ENCODE peak calls at places on chromosomes 5 and 9, in five cellular contexts. One of them, this sample, is unnamed.

GRCh38 chr5:82031220-82032119 is 59.6 kb downstream of the ATG10 start:
- DNase-seq in activated gamma-delta T cell treated with anti-CD3 and anti-CD28 coated beads, Interleukin-2, amount 50 U/mL, for 16 hours: no peak
- DNase-seq in stimulated activated CD4-positive, alpha-beta T cell treated with anti-CD3 and anti-CD28 coated beads, TNF-alpha, amount 100 ng/mL, for 24 hours: no peak
- DNase-seq in activated CD4-positive, alpha-beta T cell treated with anti-CD3 and anti-CD28 coated beads, Interleukin-2, amount 50 U/mL, for 24 hours: no peak
- DNase-seq in activated naive CD4-positive, alpha-beta T cell treated with anti-CD3 and anti-CD28 coated beads, Interleukin-2, amount 10 ng/mL, durations not matched to agents 7 days and 5 days: no peak
- DNase-seq in this sample: no peak

GRCh38 chr5:6900247-6900646 is 187.0 kb downstream of the TENT4A start:
- DNase-seq in stimulated activated CD4-positive, alpha-beta T cell treated with anti-CD3 and anti-CD28 coated beads, TNF-alpha, amount 100 ng/mL, for 24 hours: no peak
- DNase-seq in activated naive CD4-positive, alpha-beta T cell treated with anti-CD3 and anti-CD28 coated beads, Interleukin-2, amount 10 ng/mL, durations not matched to agents 7 days and 5 days: no peak
- DNase-seq in activated CD4-positive, alpha-beta T cell treated with anti-CD3 and anti-CD28 coated beads, Interleukin-2, amount 50 U/mL, for 24 hours: no peak
- DNase-seq in activated gamma-delta T cell treated with anti-CD3 and anti-CD28 coated beads, Interleukin-2, amount 50 U/mL, for 16 hours: no peak
- DNase-seq in this sample: no peak

GRCh38 chr5:138579517-138579863 is 4.3 kb upstream of the HSPA9 start:
- DNase-seq in stimulated activated CD4-positive, alpha-beta T cell treated with anti-CD3 and anti-CD28 coated beads, TNF-alpha, amount 100 ng/mL, for 24 hours: no peak
- DNase-seq in activated naive CD4-positive, alpha-beta T cell treated with anti-CD3 and anti-CD28 coated beads, Interleukin-2, amount 10 ng/mL, durations not matched to agents 7 days and 5 days: no peak
- DNase-seq in activated CD4-positive, alpha-beta T cell treated with anti-CD3 and anti-CD28 coated beads, Interleukin-2, amount 50 U/mL, for 24 hours: no peak
- DNase-seq in activated gamma-delta T cell treated with anti-CD3 and anti-CD28 coated beads, Interleukin-2, amount 50 U/mL, for 16 hours: no peak
- DNase-seq in this sample: no peak

GRCh38 chr5:114176356-114176755 is 185.5 kb upstream of the KCNN2 start:
- DNase-seq in activated naive CD4-positive, alpha-beta T cell treated with anti-CD3 and anti-CD28 coated beads, Interleukin-2, amount 10 ng/mL, durations not matched to agents 7 days and 5 days: no peak
- DNase-seq in stimulated activated CD4-positive, alpha-beta T cell treated with anti-CD3 and anti-CD28 coated beads, TNF-alpha, amount 100 ng/mL, for 24 hours: no peak
- DNase-seq in activated CD4-positive, alpha-beta T cell treated with anti-CD3 and anti-CD28 coated beads, Interleukin-2, amount 50 U/mL, for 24 hours: no peak
- DNase-seq in activated gamma-delta T cell treated with anti-CD3 and anti-CD28 coated beads, Interleukin-2, amount 50 U/mL, for 16 hours: no peak
- DNase-seq in this sample: no peak

GRCh38 chr9:135480071-135480941 is 724 bp downstream of the PPP1R26 start:
- DNase-seq in stimulated activated CD4-positive, alpha-beta T cell treated with anti-CD3 and anti-CD28 coated beads, TNF-alpha, amount 100 ng/mL, for 24 hours: no peak
- DNase-seq in activated gamma-delta T cell treated with anti-CD3 and anti-CD28 coated beads, Interleukin-2, amount 50 U/mL, for 16 hours: no peak
- DNase-seq in activated naive CD4-positive, alpha-beta T cell treated with anti-CD3 and anti-CD28 coated beads, Interleukin-2, amount 10 ng/mL, durations not matched to agents 7 days and 5 days: no peak
- DNase-seq in activated CD4-positive, alpha-beta T cell treated with anti-CD3 and anti-CD28 coated beads, Interleukin-2, amount 50 U/mL, for 24 hours: no peak
- DNase-seq in this sample: no peak

GRCh38 chr9:87270241-87271234 is 227.1 kb upstream of the DAPK1 start:
- DNase-seq in activated naive CD4-positive, alpha-beta T cell treated with anti-CD3 and anti-CD28 coated beads, Interleukin-2, amount 10 ng/mL, durations not matched to agents 7 days and 5 days: no peak
- DNase-seq in activated gamma-delta T cell treated with anti-CD3 and anti-CD28 coated beads, Interleukin-2, amount 50 U/mL, for 16 hours: no peak
- DNase-seq in activated CD4-positive, alpha-beta T cell treated with anti-CD3 and anti-CD28 coated beads, Interleukin-2, amount 50 U/mL, for 24 hours: no peak
- DNase-seq in stimulated activated CD4-positive, alpha-beta T cell treated with anti-CD3 and anti-CD28 coated beads, TNF-alpha, amount 100 ng/mL, for 24 hours: no peak
- DNase-seq in this sample: no peak

GRCh38 chr5:143229426-143229895 is 174.0 kb downstream of the NR3C1 start:
- DNase-seq in stimulated activated CD4-positive, alpha-beta T cell treated with anti-CD3 and anti-CD28 coated beads, TNF-alpha, amount 100 ng/mL, for 24 hours: no peak
- DNase-seq in activated gamma-delta T cell treated with anti-CD3 and anti-CD28 coated beads, Interleukin-2, amount 50 U/mL, for 16 hours: no peak
- DNase-seq in activated naive CD4-positive, alpha-beta T cell treated with anti-CD3 and anti-CD28 coated beads, Interleukin-2, amount 10 ng/mL, durations not matched to agents 7 days and 5 days: peak
- DNase-seq in activated CD4-positive, alpha-beta T cell treated with anti-CD3 and anti-CD28 coated beads, Interleukin-2, amount 50 U/mL, for 24 hours: no peak
- DNase-seq in this sample: no peak

GRCh38 chr5:116626272-116626723 is 51.7 kb upstream of the SEMA6A start:
- DNase-seq in activated CD4-positive, alpha-beta T cell treated with anti-CD3 and anti-CD28 coated beads, Interleukin-2, amount 50 U/mL, for 24 hours: no peak
- DNase-seq in stimulated activated CD4-positive, alpha-beta T cell treated with anti-CD3 and anti-CD28 coated beads, TNF-alpha, amount 100 ng/mL, for 24 hours: no peak
- DNase-seq in activated gamma-delta T cell treated with anti-CD3 and anti-CD28 coated beads, Interleukin-2, amount 50 U/mL, for 16 hours: no peak
- DNase-seq in activated naive CD4-positive, alpha-beta T cell treated with anti-CD3 and anti-CD28 coated beads, Interleukin-2, amount 10 ng/mL, durations not matched to agents 7 days and 5 days: no peak
- DNase-seq in this sample: peak

GRCh38 chr9:136438909-136439549 is 616 bp downstream of the INPP5E start:
- DNase-seq in activated gamma-delta T cell treated with anti-CD3 and anti-CD28 coated beads, Interleukin-2, amount 50 U/mL, for 16 hours: peak
- DNase-seq in stimulated activated CD4-positive, alpha-beta T cell treated with anti-CD3 and anti-CD28 coated beads, TNF-alpha, amount 100 ng/mL, for 24 hours: peak
- DNase-seq in activated CD4-positive, alpha-beta T cell treated with anti-CD3 and anti-CD28 coated beads, Interleukin-2, amount 50 U/mL, for 24 hours: peak
- DNase-seq in activated naive CD4-positive, alpha-beta T cell treated with anti-CD3 and anti-CD28 coated beads, Interleukin-2, amount 10 ng/mL, durations not matched to agents 7 days and 5 days: peak
- DNase-seq in this sample: peak

GRCh38 chr9:111945216-111945615 is 48.6 kb downstream of the UGCG start:
- DNase-seq in activated CD4-positive, alpha-beta T cell treated with anti-CD3 and anti-CD28 coated beads, Interleukin-2, amount 50 U/mL, for 24 hours: peak
- DNase-seq in stimulated activated CD4-positive, alpha-beta T cell treated with anti-CD3 and anti-CD28 coated beads, TNF-alpha, amount 100 ng/mL, for 24 hours: peak
- DNase-seq in activated naive CD4-positive, alpha-beta T cell treated with anti-CD3 and anti-CD28 coated beads, Interleukin-2, amount 10 ng/mL, durations not matched to agents 7 days and 5 days: peak
- DNase-seq in activated gamma-delta T cell treated with anti-CD3 and anti-CD28 coated beads, Interleukin-2, amount 50 U/mL, for 16 hours: no peak
- DNase-seq in this sample: no peak

GRCh38 chr5:130652178-130652577 is 512.9 kb downstream of the HINT1 start:
- DNase-seq in activated gamma-delta T cell treated with anti-CD3 and anti-CD28 coated beads, Interleukin-2, amount 50 U/mL, for 16 hours: no peak
- DNase-seq in activated naive CD4-positive, alpha-beta T cell treated with anti-CD3 and anti-CD28 coated beads, Interleukin-2, amount 10 ng/mL, durations not matched to agents 7 days and 5 days: no peak
- DNase-seq in stimulated activated CD4-positive, alpha-beta T cell treated with anti-CD3 and anti-CD28 coated beads, TNF-alpha, amount 100 ng/mL, for 24 hours: no peak
- DNase-seq in activated CD4-positive, alpha-beta T cell treated with anti-CD3 and anti-CD28 coated beads, Interleukin-2, amount 50 U/mL, for 24 hours: no peak
- DNase-seq in this sample: no peak

GRCh38 chr9:95073918-95074317 is 243.6 kb downstream of the FANCC start:
- DNase-seq in stimulated activated CD4-positive, alpha-beta T cell treated with anti-CD3 and anti-CD28 coated beads, TNF-alpha, amount 100 ng/mL, for 24 hours: no peak
- DNase-seq in activated gamma-delta T cell treated with anti-CD3 and anti-CD28 coated beads, Interleukin-2, amount 50 U/mL, for 16 hours: no peak
- DNase-seq in activated CD4-positive, alpha-beta T cell treated with anti-CD3 and anti-CD28 coated beads, Interleukin-2, amount 50 U/mL, for 24 hours: no peak
- DNase-seq in activated naive CD4-positive, alpha-beta T cell treated with anti-CD3 and anti-CD28 coated beads, Interleukin-2, amount 10 ng/mL, durations not matched to agents 7 days and 5 days: no peak
- DNase-seq in this sample: no peak

GRCh38 chr9:121599872-121600585 is 51.4 kb upstream of the DAB2IP start:
- DNase-seq in activated naive CD4-positive, alpha-beta T cell treated with anti-CD3 and anti-CD28 coated beads, Interleukin-2, amount 10 ng/mL, durations not matched to agents 7 days and 5 days: no peak
- DNase-seq in activated gamma-delta T cell treated with anti-CD3 and anti-CD28 coated beads, Interleukin-2, amount 50 U/mL, for 16 hours: no peak
- DNase-seq in activated CD4-positive, alpha-beta T cell treated with anti-CD3 and anti-CD28 coated beads, Interleukin-2, amount 50 U/mL, for 24 hours: no peak
- DNase-seq in stimulated activated CD4-positive, alpha-beta T cell treated with anti-CD3 and anti-CD28 coated beads, TNF-alpha, amount 100 ng/mL, for 24 hours: no peak
- DNase-seq in this sample: peak

GRCh38 chr9:96874947-96875459 is 20.7 kb upstream of the ZNF782 start:
- DNase-seq in activated CD4-positive, alpha-beta T cell treated with anti-CD3 and anti-CD28 coated beads, Interleukin-2, amount 50 U/mL, for 24 hours: peak
- DNase-seq in stimulated activated CD4-positive, alpha-beta T cell treated with anti-CD3 and anti-CD28 coated beads, TNF-alpha, amount 100 ng/mL, for 24 hours: no peak
- DNase-seq in activated gamma-delta T cell treated with anti-CD3 and anti-CD28 coated beads, Interleukin-2, amount 50 U/mL, for 16 hours: peak
- DNase-seq in activated naive CD4-positive, alpha-beta T cell treated with anti-CD3 and anti-CD28 coated beads, Interleukin-2, amount 10 ng/mL, durations not matched to agents 7 days and 5 days: peak
- DNase-seq in this sample: peak

GRCh38 chr5:96384353-96384752 is 48.7 kb downstream of the PCSK1 start:
- DNase-seq in stimulated activated CD4-positive, alpha-beta T cell treated with anti-CD3 and anti-CD28 coated beads, TNF-alpha, amount 100 ng/mL, for 24 hours: no peak
- DNase-seq in activated CD4-positive, alpha-beta T cell treated with anti-CD3 and anti-CD28 coated beads, Interleukin-2, amount 50 U/mL, for 24 hours: no peak
- DNase-seq in activated naive CD4-positive, alpha-beta T cell treated with anti-CD3 and anti-CD28 coated beads, Interleukin-2, amount 10 ng/mL, durations not matched to agents 7 days and 5 days: no peak
- DNase-seq in activated gamma-delta T cell treated with anti-CD3 and anti-CD28 coated beads, Interleukin-2, amount 50 U/mL, for 16 hours: no peak
- DNase-seq in this sample: no peak

GRCh38 chr5:143751342-143751741 is 60.6 kb upstream of the HMHB1 start:
- DNase-seq in activated naive CD4-positive, alpha-beta T cell treated with anti-CD3 and anti-CD28 coated beads, Interleukin-2, amount 10 ng/mL, durations not matched to agents 7 days and 5 days: no peak
- DNase-seq in stimulated activated CD4-positive, alpha-beta T cell treated with anti-CD3 and anti-CD28 coated beads, TNF-alpha, amount 100 ng/mL, for 24 hours: no peak
- DNase-seq in activated CD4-positive, alpha-beta T cell treated with anti-CD3 and anti-CD28 coated beads, Interleukin-2, amount 50 U/mL, for 24 hours: no peak
- DNase-seq in activated gamma-delta T cell treated with anti-CD3 and anti-CD28 coated beads, Interleukin-2, amount 50 U/mL, for 16 hours: no peak
- DNase-seq in this sample: no peak

GRCh38 chr9:19828586-19828985 is 39.7 kb upstream of the SLC24A2 start:
- DNase-seq in activated CD4-positive, alpha-beta T cell treated with anti-CD3 and anti-CD28 coated beads, Interleukin-2, amount 50 U/mL, for 24 hours: no peak
- DNase-seq in activated naive CD4-positive, alpha-beta T cell treated with anti-CD3 and anti-CD28 coated beads, Interleukin-2, amount 10 ng/mL, durations not matched to agents 7 days and 5 days: no peak
- DNase-seq in stimulated activated CD4-positive, alpha-beta T cell treated with anti-CD3 and anti-CD28 coated beads, TNF-alpha, amount 100 ng/mL, for 24 hours: no peak
- DNase-seq in activated gamma-delta T cell treated with anti-CD3 and anti-CD28 coated beads, Interleukin-2, amount 50 U/mL, for 16 hours: no peak
- DNase-seq in this sample: no peak

GRCh38 chr5:109223521-109223920 is 186.3 kb downstream of the PJA2 start:
- DNase-seq in activated gamma-delta T cell treated with anti-CD3 and anti-CD28 coated beads, Interleukin-2, amount 50 U/mL, for 16 hours: no peak
- DNase-seq in activated naive CD4-positive, alpha-beta T cell treated with anti-CD3 and anti-CD28 coated beads, Interleukin-2, amount 10 ng/mL, durations not matched to agents 7 days and 5 days: no peak
- DNase-seq in activated CD4-positive, alpha-beta T cell treated with anti-CD3 and anti-CD28 coated beads, Interleukin-2, amount 50 U/mL, for 24 hours: no peak
- DNase-seq in stimulated activated CD4-positive, alpha-beta T cell treated with anti-CD3 and anti-CD28 coated beads, TNF-alpha, amount 100 ng/mL, for 24 hours: no peak
- DNase-seq in this sample: no peak

GRCh38 chr5:118806571-118806970 is 181.8 kb downstream of the DTWD2 start:
- DNase-seq in stimulated activated CD4-positive, alpha-beta T cell treated with anti-CD3 and anti-CD28 coated beads, TNF-alpha, amount 100 ng/mL, for 24 hours: no peak
- DNase-seq in activated naive CD4-positive, alpha-beta T cell treated with anti-CD3 and anti-CD28 coated beads, Interleukin-2, amount 10 ng/mL, durations not matched to agents 7 days and 5 days: no peak
- DNase-seq in activated CD4-positive, alpha-beta T cell treated with anti-CD3 and anti-CD28 coated beads, Interleukin-2, amount 50 U/mL, for 24 hours: no peak
- DNase-seq in activated gamma-delta T cell treated with anti-CD3 and anti-CD28 coated beads, Interleukin-2, amount 50 U/mL, for 16 hours: no peak
- DNase-seq in this sample: no peak

GRCh38 chr9:74001382-74001781 is 495.8 kb upstream of the RORB start:
- DNase-seq in activated gamma-delta T cell treated with anti-CD3 and anti-CD28 coated beads, Interleukin-2, amount 50 U/mL, for 16 hours: no peak
- DNase-seq in activated CD4-positive, alpha-beta T cell treated with anti-CD3 and anti-CD28 coated beads, Interleukin-2, amount 50 U/mL, for 24 hours: no peak
- DNase-seq in activated naive CD4-positive, alpha-beta T cell treated with anti-CD3 and anti-CD28 coated beads, Interleukin-2, amount 10 ng/mL, durations not matched to agents 7 days and 5 days: no peak
- DNase-seq in stimulated activated CD4-positive, alpha-beta T cell treated with anti-CD3 and anti-CD28 coated beads, TNF-alpha, amount 100 ng/mL, for 24 hours: no peak
- DNase-seq in this sample: no peak

GRCh38 chr5:141573489-141574121 is 45.2 kb downstream of the DIAPH1 start:
- DNase-seq in activated naive CD4-positive, alpha-beta T cell treated with anti-CD3 and anti-CD28 coated beads, Interleukin-2, amount 10 ng/mL, durations not matched to agents 7 days and 5 days: no peak
- DNase-seq in stimulated activated CD4-positive, alpha-beta T cell treated with anti-CD3 and anti-CD28 coated beads, TNF-alpha, amount 100 ng/mL, for 24 hours: no peak
- DNase-seq in activated gamma-delta T cell treated with anti-CD3 and anti-CD28 coated beads, Interleukin-2, amount 50 U/mL, for 16 hours: no peak
- DNase-seq in activated CD4-positive, alpha-beta T cell treated with anti-CD3 and anti-CD28 coated beads, Interleukin-2, amount 50 U/mL, for 24 hours: no peak
- DNase-seq in this sample: no peak

GRCh38 chr5:15791859-15792258 is 291.9 kb downstream of the FBXL7 start:
- DNase-seq in activated gamma-delta T cell treated with anti-CD3 and anti-CD28 coated beads, Interleukin-2, amount 50 U/mL, for 16 hours: no peak
- DNase-seq in stimulated activated CD4-positive, alpha-beta T cell treated with anti-CD3 and anti-CD28 coated beads, TNF-alpha, amount 100 ng/mL, for 24 hours: no peak
- DNase-seq in activated CD4-positive, alpha-beta T cell treated with anti-CD3 and anti-CD28 coated beads, Interleukin-2, amount 50 U/mL, for 24 hours: no peak
- DNase-seq in activated naive CD4-positive, alpha-beta T cell treated with anti-CD3 and anti-CD28 coated beads, Interleukin-2, amount 10 ng/mL, durations not matched to agents 7 days and 5 days: no peak
- DNase-seq in this sample: no peak

GRCh38 chr5:139243425-139243965 is 45.3 kb upstream of the SIL1 start:
- DNase-seq in activated CD4-positive, alpha-beta T cell treated with anti-CD3 and anti-CD28 coated beads, Interleukin-2, amount 50 U/mL, for 24 hours: no peak
- DNase-seq in stimulated activated CD4-positive, alpha-beta T cell treated with anti-CD3 and anti-CD28 coated beads, TNF-alpha, amount 100 ng/mL, for 24 hours: no peak
- DNase-seq in activated gamma-delta T cell treated with anti-CD3 and anti-CD28 coated beads, Interleukin-2, amount 50 U/mL, for 16 hours: no peak
- DNase-seq in activated naive CD4-positive, alpha-beta T cell treated with anti-CD3 and anti-CD28 coated beads, Interleukin-2, amount 10 ng/mL, durations not matched to agents 7 days and 5 days: no peak
- DNase-seq in this sample: no peak

GRCh38 chr9:93415176-93415690 is 36.3 kb upstream of the FAM120A start:
- DNase-seq in activated gamma-delta T cell treated with anti-CD3 and anti-CD28 coated beads, Interleukin-2, amount 50 U/mL, for 16 hours: no peak
- DNase-seq in stimulated activated CD4-positive, alpha-beta T cell treated with anti-CD3 and anti-CD28 coated beads, TNF-alpha, amount 100 ng/mL, for 24 hours: no peak
- DNase-seq in activated CD4-positive, alpha-beta T cell treated with anti-CD3 and anti-CD28 coated beads, Interleukin-2, amount 50 U/mL, for 24 hours: no peak
- DNase-seq in activated naive CD4-positive, alpha-beta T cell treated with anti-CD3 and anti-CD28 coated beads, Interleukin-2, amount 10 ng/mL, durations not matched to agents 7 days and 5 days: no peak
- DNase-seq in this sample: no peak

GRCh38 chr5:132473019-132473531 is 17.5 kb downstream of the IRF1 start:
- DNase-seq in activated CD4-positive, alpha-beta T cell treated with anti-CD3 and anti-CD28 coated beads, Interleukin-2, amount 50 U/mL, for 24 hours: no peak
- DNase-seq in stimulated activated CD4-positive, alpha-beta T cell treated with anti-CD3 and anti-CD28 coated beads, TNF-alpha, amount 100 ng/mL, for 24 hours: no peak
- DNase-seq in activated naive CD4-positive, alpha-beta T cell treated with anti-CD3 and anti-CD28 coated beads, Interleukin-2, amount 10 ng/mL, durations not matched to agents 7 days and 5 days: peak
- DNase-seq in activated gamma-delta T cell treated with anti-CD3 and anti-CD28 coated beads, Interleukin-2, amount 50 U/mL, for 16 hours: peak
- DNase-seq in this sample: no peak

GRCh38 chr9:98538626-98539031 is 170.1 kb downstream of the GABBR2 start:
- DNase-seq in activated naive CD4-positive, alpha-beta T cell treated with anti-CD3 and anti-CD28 coated beads, Interleukin-2, amount 10 ng/mL, durations not matched to agents 7 days and 5 days: no peak
- DNase-seq in stimulated activated CD4-positive, alpha-beta T cell treated with anti-CD3 and anti-CD28 coated beads, TNF-alpha, amount 100 ng/mL, for 24 hours: no peak
- DNase-seq in activated gamma-delta T cell treated with anti-CD3 and anti-CD28 coated beads, Interleukin-2, amount 50 U/mL, for 16 hours: no peak
- DNase-seq in activated CD4-positive, alpha-beta T cell treated with anti-CD3 and anti-CD28 coated beads, Interleukin-2, amount 50 U/mL, for 24 hours: no peak
- DNase-seq in this sample: no peak

GRCh38 chr5:98679963-98680362 is 93.5 kb upstream of the RGMB start:
- DNase-seq in stimulated activated CD4-positive, alpha-beta T cell treated with anti-CD3 and anti-CD28 coated beads, TNF-alpha, amount 100 ng/mL, for 24 hours: no peak
- DNase-seq in activated naive CD4-positive, alpha-beta T cell treated with anti-CD3 and anti-CD28 coated beads, Interleukin-2, amount 10 ng/mL, durations not matched to agents 7 days and 5 days: no peak
- DNase-seq in activated CD4-positive, alpha-beta T cell treated with anti-CD3 and anti-CD28 coated beads, Interleukin-2, amount 50 U/mL, for 24 hours: no peak
- DNase-seq in activated gamma-delta T cell treated with anti-CD3 and anti-CD28 coated beads, Interleukin-2, amount 50 U/mL, for 16 hours: no peak
- DNase-seq in this sample: no peak

GRCh38 chr5:96350678-96351077 is 82.4 kb downstream of the PCSK1 start:
- DNase-seq in activated naive CD4-positive, alpha-beta T cell treated with anti-CD3 and anti-CD28 coated beads, Interleukin-2, amount 10 ng/mL, durations not matched to agents 7 days and 5 days: no peak
- DNase-seq in activated gamma-delta T cell treated with anti-CD3 and anti-CD28 coated beads, Interleukin-2, amount 50 U/mL, for 16 hours: no peak
- DNase-seq in stimulated activated CD4-positive, alpha-beta T cell treated with anti-CD3 and anti-CD28 coated beads, TNF-alpha, amount 100 ng/mL, for 24 hours: no peak
- DNase-seq in activated CD4-positive, alpha-beta T cell treated with anti-CD3 and anti-CD28 coated beads, Interleukin-2, amount 50 U/mL, for 24 hours: no peak
- DNase-seq in this sample: no peak

GRCh38 chr9:107943901-107944300 is 454.3 kb upstream of the KLF4 start:
- DNase-seq in activated gamma-delta T cell treated with anti-CD3 and anti-CD28 coated beads, Interleukin-2, amount 50 U/mL, for 16 hours: no peak
- DNase-seq in activated naive CD4-positive, alpha-beta T cell treated with anti-CD3 and anti-CD28 coated beads, Interleukin-2, amount 10 ng/mL, durations not matched to agents 7 days and 5 days: no peak
- DNase-seq in stimulated activated CD4-positive, alpha-beta T cell treated with anti-CD3 and anti-CD28 coated beads, TNF-alpha, amount 100 ng/mL, for 24 hours: no peak
- DNase-seq in activated CD4-positive, alpha-beta T cell treated with anti-CD3 and anti-CD28 coated beads, Interleukin-2, amount 50 U/mL, for 24 hours: no peak
- DNase-seq in this sample: no peak

GRCh38 chr5:135608361-135608760 is 29.6 kb upstream of the CXCL14 start:
- DNase-seq in activated CD4-positive, alpha-beta T cell treated with anti-CD3 and anti-CD28 coated beads, Interleukin-2, amount 50 U/mL, for 24 hours: no peak
- DNase-seq in activated gamma-delta T cell treated with anti-CD3 and anti-CD28 coated beads, Interleukin-2, amount 50 U/mL, for 16 hours: no peak
- DNase-seq in stimulated activated CD4-positive, alpha-beta T cell treated with anti-CD3 and anti-CD28 coated beads, TNF-alpha, amount 100 ng/mL, for 24 hours: no peak
- DNase-seq in activated naive CD4-positive, alpha-beta T cell treated with anti-CD3 and anti-CD28 coated beads, Interleukin-2, amount 10 ng/mL, durations not matched to agents 7 days and 5 days: no peak
- DNase-seq in this sample: no peak

GRCh38 chr9:6680797-6681146 is 35.2 kb upstream of the GLDC start:
- DNase-seq in activated CD4-positive, alpha-beta T cell treated with anti-CD3 and anti-CD28 coated beads, Interleukin-2, amount 50 U/mL, for 24 hours: peak
- DNase-seq in activated gamma-delta T cell treated with anti-CD3 and anti-CD28 coated beads, Interleukin-2, amount 50 U/mL, for 16 hours: peak
- DNase-seq in stimulated activated CD4-positive, alpha-beta T cell treated with anti-CD3 and anti-CD28 coated beads, TNF-alpha, amount 100 ng/mL, for 24 hours: peak
- DNase-seq in activated naive CD4-positive, alpha-beta T cell treated with anti-CD3 and anti-CD28 coated beads, Interleukin-2, amount 10 ng/mL, durations not matched to agents 7 days and 5 days: peak
- DNase-seq in this sample: peak

GRCh38 chr9:93250185-93250584 is 66.2 kb downstream of the WNK2 start:
- DNase-seq in activated naive CD4-positive, alpha-beta T cell treated with anti-CD3 and anti-CD28 coated beads, Interleukin-2, amount 10 ng/mL, durations not matched to agents 7 days and 5 days: no peak
- DNase-seq in stimulated activated CD4-positive, alpha-beta T cell treated with anti-CD3 and anti-CD28 coated beads, TNF-alpha, amount 100 ng/mL, for 24 hours: no peak
- DNase-seq in activated gamma-delta T cell treated with anti-CD3 and anti-CD28 coated beads, Interleukin-2, amount 50 U/mL, for 16 hours: no peak
- DNase-seq in activated CD4-positive, alpha-beta T cell treated with anti-CD3 and anti-CD28 coated beads, Interleukin-2, amount 50 U/mL, for 24 hours: no peak
- DNase-seq in this sample: no peak

GRCh38 chr5:16392718-16393117 is 72.9 kb downstream of the ZNF622 start:
- DNase-seq in activated CD4-positive, alpha-beta T cell treated with anti-CD3 and anti-CD28 coated beads, Interleukin-2, amount 50 U/mL, for 24 hours: no peak
- DNase-seq in stimulated activated CD4-positive, alpha-beta T cell treated with anti-CD3 and anti-CD28 coated beads, TNF-alpha, amount 100 ng/mL, for 24 hours: no peak
- DNase-seq in activated naive CD4-positive, alpha-beta T cell treated with anti-CD3 and anti-CD28 coated beads, Interleukin-2, amount 10 ng/mL, durations not matched to agents 7 days and 5 days: no peak
- DNase-seq in activated gamma-delta T cell treated with anti-CD3 and anti-CD28 coated beads, Interleukin-2, amount 50 U/mL, for 16 hours: no peak
- DNase-seq in this sample: no peak

GRCh38 chr9:124743686-124744348 is 27.3 kb downstream of the NR6A1 start:
- DNase-seq in stimulated activated CD4-positive, alpha-beta T cell treated with anti-CD3 and anti-CD28 coated beads, TNF-alpha, amount 100 ng/mL, for 24 hours: no peak
- DNase-seq in activated CD4-positive, alpha-beta T cell treated with anti-CD3 and anti-CD28 coated beads, Interleukin-2, amount 50 U/mL, for 24 hours: no peak
- DNase-seq in activated naive CD4-positive, alpha-beta T cell treated with anti-CD3 and anti-CD28 coated beads, Interleukin-2, amount 10 ng/mL, durations not matched to agents 7 days and 5 days: no peak
- DNase-seq in activated gamma-delta T cell treated with anti-CD3 and anti-CD28 coated beads, Interleukin-2, amount 50 U/mL, for 16 hours: no peak
- DNase-seq in this sample: no peak

GRCh38 chr5:17005087-17005828 is 69.2 kb upstream of the MYO10 start:
- DNase-seq in activated naive CD4-positive, alpha-beta T cell treated with anti-CD3 and anti-CD28 coated beads, Interleukin-2, amount 10 ng/mL, durations not matched to agents 7 days and 5 days: no peak
- DNase-seq in activated CD4-positive, alpha-beta T cell treated with anti-CD3 and anti-CD28 coated beads, Interleukin-2, amount 50 U/mL, for 24 hours: no peak
- DNase-seq in activated gamma-delta T cell treated with anti-CD3 and anti-CD28 coated beads, Interleukin-2, amount 50 U/mL, for 16 hours: no peak
- DNase-seq in stimulated activated CD4-positive, alpha-beta T cell treated with anti-CD3 and anti-CD28 coated beads, TNF-alpha, amount 100 ng/mL, for 24 hours: no peak
- DNase-seq in this sample: no peak

GRCh38 chr5:92402045-92402444 is 1018.9 kb upstream of the ARRDC3 start:
- DNase-seq in activated naive CD4-positive, alpha-beta T cell treated with anti-CD3 and anti-CD28 coated beads, Interleukin-2, amount 10 ng/mL, durations not matched to agents 7 days and 5 days: no peak
- DNase-seq in activated gamma-delta T cell treated with anti-CD3 and anti-CD28 coated beads, Interleukin-2, amount 50 U/mL, for 16 hours: no peak
- DNase-seq in activated CD4-positive, alpha-beta T cell treated with anti-CD3 and anti-CD28 coated beads, Interleukin-2, amount 50 U/mL, for 24 hours: no peak
- DNase-seq in stimulated activated CD4-positive, alpha-beta T cell treated with anti-CD3 and anti-CD28 coated beads, TNF-alpha, amount 100 ng/mL, for 24 hours: no peak
- DNase-seq in this sample: no peak